ENCODE peak calls at places on chromosomes 12 and 14, in six cellular contexts. Z, P, U, Y, Q and S are unnamed samples. For H3K4me1, the result is how much of the 10 kb centered on the place peaks cover.

GRCh38 chr14:53999061-53999488 is 42.5 kb upstream of the BMP4 start:
- DNase-seq in Z (peak), P (no peak), U (no peak), Y (no peak), Q (no peak), S (no peak)

GRCh38 chr14:104137297-104138097 is 890 bp upstream of the KIF26A start:
- DNase-seq in Z (peak), P (peak), U (peak), Y (peak), Q (peak), S (peak)

GRCh38 chr14:104095426-104096310 is 10.2 kb downstream of the ASPG start:
- DNase-seq in Z (peak), P (no peak), U (no peak), Y (no peak), Q (no peak), S (no peak)

GRCh38 chr12:22477166-22477893 is 67.0 kb downstream of the C2CD5 start:
- DNase-seq in Z (no peak), P (no peak), U (no peak), Y (no peak), Q (no peak), S (no peak)

GRCh38 chr14:33676135-33676566 is 274.7 kb downstream of the EGLN3 start:
- DNase-seq in Z (no peak), P (no peak), U (no peak), Y (peak), Q (peak), S (peak)

GRCh38 chr12:24143928-24144327 is 194.5 kb upstream of the SOX5 start:
- DNase-seq in Z (no peak), P (no peak), U (no peak), Y (no peak), Q (no peak), S (no peak)

GRCh38 chr12:115873416-115874082 is 403.9 kb downstream of the MED13L start:
- DNase-seq in Z (no peak), P (no peak), U (no peak), Y (no peak), Q (no peak), S (no peak)

GRCh38 chr12:51972849-51973273 is 21.4 kb downstream of the ACVR1B start:
- DNase-seq in Z (peak), P (no peak), U (peak), Y (no peak), Q (no peak), S (no peak)

GRCh38 chr12:5521456-5522325 is 89.8 kb downstream of the NTF3 start:
- DNase-seq in Z (no peak), P (no peak), U (no peak), Y (no peak), Q (no peak), S (peak)

GRCh38 chr12:92550234-92550633 is 152.6 kb upstream of the PLEKHG7 start:
- DNase-seq in Z (no peak), P (no peak), U (no peak), Y (no peak), Q (no peak), S (no peak)

GRCh38 chr12:45969084-45969483 is 21.3 kb downstream of the SCAF11 start:
- DNase-seq in Z (no peak), P (no peak), U (no peak), Y (no peak), Q (no peak), S (no peak)

GRCh38 chr14:76203086-76204001 is 51.6 kb downstream of the GPATCH2L start:
- DNase-seq in Z (no peak), P (peak), U (no peak), Y (no peak), Q (no peak), S (no peak)

GRCh38 chr14:52860209-52860608 is 68.8 kb upstream of the GNPNAT1 start:
- DNase-seq in Z (no peak), P (no peak), U (no peak), Y (no peak), Q (no peak), S (no peak)

GRCh38 chr12:63865448-63865847 is 20.9 kb downstream of the SRGAP1 start:
- DNase-seq in Z (no peak), P (no peak), U (no peak), Y (no peak), Q (no peak), S (no peak)

GRCh38 chr12:4272976-4273650 is 449 bp upstream of the CCND2 start:
- DNase-seq in Z (no peak), P (no peak), U (no peak), Y (no peak), Q (peak), S (no peak)

GRCh38 chr12:81942588-81942987 is 183.4 kb upstream of the PPFIA2 start:
- DNase-seq in Z (no peak), P (no peak), U (no peak), Y (no peak), Q (peak), S (no peak)

GRCh38 chr14:31428011-31428410 is 7.7 kb upstream of the HEATR5A start:
- DNase-seq in Z (no peak), P (no peak), U (no peak), Y (peak), Q (no peak), S (no peak)

GRCh38 chr12:67578976-67579661 is 69.4 kb upstream of the DYRK2 start:
- DNase-seq in Z (no peak), P (no peak), U (peak), Y (no peak), Q (peak), S (no peak)

GRCh38 chr14:95394297-95394891 is 74.7 kb upstream of the CLMN start:
- DNase-seq in Z (no peak), P (no peak), U (no peak), Y (no peak), Q (no peak), S (no peak)

GRCh38 chr12:96720363-96720705 is 186.7 kb upstream of the NEDD1 start:
- DNase-seq in Z (no peak), P (no peak), U (no peak), Y (no peak), Q (peak), S (peak)

GRCh38 chr12:112288638-112289037 is 93.6 kb downstream of the HECTD4 start:
- DNase-seq in Z (no peak), P (no peak), U (no peak), Y (no peak), Q (no peak), S (no peak)

GRCh38 chr12:89210277-89210676 is 142.0 kb downstream of the DUSP6 start:
- DNase-seq in Z (no peak), P (no peak), U (no peak), Y (no peak), Q (no peak), S (no peak)

GRCh38 chr12:89213747-89214146 is 138.6 kb downstream of the DUSP6 start:
- DNase-seq in Z (no peak), P (no peak), U (no peak), Y (no peak), Q (no peak), S (no peak)

GRCh38 chr12:89212339-89212771 is 139.9 kb downstream of the DUSP6 start:
- DNase-seq in Z (no peak), P (no peak), U (no peak), Y (no peak), Q (no peak), S (no peak)

GRCh38 chr12:89211456-89211855 is 140.8 kb downstream of the DUSP6 start:
- DNase-seq in Z (no peak), P (no peak), U (no peak), Y (no peak), Q (no peak), S (no peak)

GRCh38 chr12:89213139-89213538 is 139.2 kb downstream of the DUSP6 start:
- DNase-seq in Z (no peak), P (no peak), U (no peak), Y (no peak), Q (no peak), S (no peak)
- H3K4me1 ChIP-seq in Z (under half), P (under half), U (under half), Y (under half), Q (under half), S (under half)

GRCh38 chr14:100065161-100065871 is at the start of gene EVL:
- DNase-seq in Z (peak), P (no peak), U (peak), Y (no peak), Q (peak), S (no peak)

GRCh38 chr14:100065942-100066574 is 836 bp downstream of the EVL start:
- DNase-seq in Z (no peak), P (no peak), U (peak), Y (no peak), Q (no peak), S (no peak)

GRCh38 chr14:100067971-100068959 is 3.0 kb downstream of the EVL start:
- DNase-seq in Z (peak), P (no peak), U (peak), Y (no peak), Q (no peak), S (no peak)

GRCh38 chr14:100067481-100067880 is 2.3 kb downstream of the EVL start:
- DNase-seq in Z (no peak), P (no peak), U (no peak), Y (no peak), Q (no peak), S (no peak)

GRCh38 chr14:100066984-100067383 is 1.8 kb downstream of the EVL start:
- DNase-seq in Z (no peak), P (no peak), U (no peak), Y (no peak), Q (no peak), S (no peak)
- H3K4me3 ChIP-seq in Z (peak), P (no peak), U (peak), Y (no peak), Q (no peak), S (no peak)

DNA sequence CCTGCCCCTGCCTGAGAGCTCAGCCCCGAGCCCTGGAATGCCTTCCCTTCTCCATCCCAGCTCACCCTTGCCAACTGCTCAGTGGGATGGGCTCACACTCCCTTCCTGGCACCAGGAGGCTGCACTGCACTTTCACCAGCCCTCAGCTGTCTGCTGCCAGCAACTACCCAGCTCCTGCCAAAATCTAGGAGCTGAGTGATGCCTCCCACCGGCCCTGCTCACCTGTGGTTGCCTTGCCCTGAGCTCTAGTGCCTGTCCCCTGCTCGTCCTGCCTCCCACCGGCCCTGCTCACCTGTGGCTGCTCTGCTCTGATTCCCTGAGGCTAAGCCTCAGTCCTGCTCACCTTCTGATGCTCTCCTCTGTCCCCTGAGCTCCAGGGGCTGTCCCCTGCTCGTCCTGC is 119.8 kb downstream of the TMEM121 start:
- DNase-seq in Z (no peak), P (no peak), U (no peak), Y (no peak), Q (no peak), S (no peak)
- TF ChIP-seq CTCF in Z (no peak), P (no peak), U (no peak), Y (no peak), Q (no peak), S (no peak)

GRCh38 chr14:51400142-51400541 is 160.1 kb downstream of the TMX1 start:
- DNase-seq in Z (no peak), P (no peak), U (no peak), Y (no peak), Q (no peak), S (no peak)

GRCh38 chr14:51401756-51402155 is 161.7 kb downstream of the TMX1 start:
- DNase-seq in Z (no peak), P (peak), U (no peak), Y (peak), Q (no peak), S (no peak)

GRCh38 chr14:51401272-51401671 is 161.2 kb downstream of the TMX1 start:
- DNase-seq in Z (no peak), P (no peak), U (no peak), Y (no peak), Q (no peak), S (no peak)

GRCh38 chr14:51396222-51396815 is 156.3 kb downstream of the TMX1 start:
- DNase-seq in Z (no peak), P (peak), U (no peak), Y (peak), Q (no peak), S (no peak)

GRCh38 chr14:51398898-51399297 is 158.9 kb downstream of the TMX1 start:
- DNase-seq in Z (no peak), P (no peak), U (no peak), Y (no peak), Q (no peak), S (no peak)
- H3K4me1 ChIP-seq in Z (under half), P (under half), U (under half), Y (under half), Q (under half), S (under half)

GRCh38 chr14:67158559-67158958 is 30.7 kb upstream of the GARIN2 start:
- DNase-seq in Z (no peak), P (no peak), U (no peak), Y (no peak), Q (no peak), S (no peak)
- H3K4me3 ChIP-seq in Z (no peak), P (no peak), U (no peak), Y (no peak), Q (no peak), S (no peak)

GRCh38 chr12:753401-754237 is 1.2 kb downstream of the WNK1 start:
- DNase-seq in Z (peak), P (peak), U (peak), Y (peak), Q (peak), S (peak)
- TF ChIP-seq CTCF in Z (peak), P (no peak), U (no peak), Y (no peak), Q (peak), S (peak)

DNA sequence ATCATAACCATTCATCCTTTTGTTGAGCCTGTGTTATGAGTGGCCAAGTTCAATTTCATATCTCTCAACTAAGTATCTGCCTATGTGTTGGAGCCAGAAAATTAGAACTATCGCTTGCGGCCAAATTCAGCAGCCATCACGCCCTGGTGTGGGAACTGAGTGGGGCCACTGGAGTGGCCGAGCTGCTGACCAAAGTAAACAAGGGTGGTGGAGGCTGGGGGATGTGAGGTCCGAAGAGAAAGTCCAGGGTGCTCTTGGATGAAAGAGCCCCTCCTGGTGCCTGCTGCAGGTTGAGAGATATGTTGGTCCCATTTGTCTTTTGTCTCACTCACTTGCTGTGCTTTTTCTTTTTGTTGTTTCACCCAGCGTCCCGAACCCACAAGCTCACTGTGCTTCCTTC is 14.9 kb downstream of the ADGRD1 start:
- DNase-seq in Z (no peak), P (no peak), U (no peak), Y (no peak), Q (no peak), S (no peak)
- H3K4me1 ChIP-seq in Z (under half), P (under half), U (under half), Y (under half), Q (under half), S (under half)